ENCODE peak calls at places on chromosomes 1 and 21, in eight cellular contexts. R, Z, C, O, G, K, B and N are unnamed samples. For H3K4me1, the result is how much of the 10 kb centered on the place peaks cover.

GRCh38 chr1:205527931-205528330 is 23.5 kb downstream of the CDK18 start:
- DNase-seq in R (no peak), Z (no peak), O (no peak), C (no peak), G (no peak), K (no peak), B (no peak), N (no peak)

GRCh38 chr1:180501865-180502360 is 464 bp downstream of the ACBD6 start:
- DNase-seq in K (no peak), Z (no peak), C (no peak), R (peak), G (no peak), B (no peak), O (no peak), N (no peak)

GRCh38 chr1:60573726-60574409 is 500.3 kb upstream of the C1orf87 start:
- DNase-seq in C (no peak), R (peak), O (peak), K (no peak), B (no peak), G (no peak), Z (no peak), N (no peak)

GRCh38 chr1:172203135-172203823 is 217.2 kb upstream of the C1orf105 start:
- DNase-seq in Z (no peak), G (no peak), K (no peak), C (no peak), O (no peak), B (no peak), R (no peak), N (no peak)

GRCh38 chr1:77830946-77831345 is 51.5 kb downstream of the MIGA1 start:
- DNase-seq in B (no peak), K (no peak), R (no peak), C (no peak), Z (no peak), O (no peak), G (no peak), N (no peak)

GRCh38 chr1:163038928-163039327 is 30.2 kb upstream of the RGS4 start:
- DNase-seq in B (no peak), O (no peak), G (no peak), R (no peak), Z (no peak), K (no peak), C (no peak), N (no peak)

GRCh38 chr21:39317134-39318090 is 4.0 kb upstream of the BRWD1 start:
- DNase-seq in R (peak), K (no peak), G (no peak), O (peak), B (no peak), Z (no peak), C (no peak), N (no peak)

GRCh38 chr1:171113377-171113776 is 22.7 kb downstream of the FMO3 start:
- DNase-seq in B (no peak), C (no peak), G (no peak), K (no peak), R (no peak), O (no peak), Z (no peak), N (no peak)

GRCh38 chr1:43221256-43221778 is 48.5 kb upstream of the TMEM125 start:
- DNase-seq in K (no peak), R (no peak), O (no peak), C (no peak), B (no peak), Z (no peak), G (no peak), N (no peak)
- H3K4me3 ChIP-seq in K (no peak), R (no peak), O (no peak), C (no peak), B (no peak), Z (no peak), G (no peak), N (no peak)

DNA sequence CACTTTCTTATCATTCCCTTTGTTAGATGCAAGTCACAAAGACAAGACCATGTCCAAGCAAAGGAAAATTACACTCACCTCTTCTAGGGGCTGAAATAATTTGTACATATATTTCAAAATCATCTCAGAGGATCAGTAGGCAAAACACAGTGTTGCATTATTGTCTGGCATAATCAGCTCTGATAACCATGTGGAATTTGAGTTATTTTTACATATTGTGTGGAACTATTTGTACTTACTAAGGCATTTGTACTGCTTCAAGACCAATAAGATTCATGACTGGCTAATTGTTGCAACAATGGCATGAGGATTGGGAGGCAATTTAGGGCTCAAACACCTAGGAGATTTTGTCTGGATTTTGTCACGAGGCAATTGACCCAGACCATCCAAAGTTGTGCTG is 1716.4 kb downstream of the BRINP3 start:
- DNase-seq in Z (no peak), G (no peak), O (no peak), R (no peak), K (no peak), C (no peak), B (no peak), N (no peak)
- H3K4me1 ChIP-seq in Z (under half), G (under half), O (under half), R (under half), K (under half), C (under half), B (under half), N (under half)

GRCh38 chr1:24556414-24556795 is 518 bp downstream of the NCMAP start:
- DNase-seq in K (no peak), B (no peak), O (no peak), C (no peak), G (no peak), Z (peak), R (no peak), N (no peak)
- H3K4me3 ChIP-seq in K (no peak), B (peak), O (peak), C (peak), G (no peak), Z (no peak), R (peak), N (peak)

DNA sequence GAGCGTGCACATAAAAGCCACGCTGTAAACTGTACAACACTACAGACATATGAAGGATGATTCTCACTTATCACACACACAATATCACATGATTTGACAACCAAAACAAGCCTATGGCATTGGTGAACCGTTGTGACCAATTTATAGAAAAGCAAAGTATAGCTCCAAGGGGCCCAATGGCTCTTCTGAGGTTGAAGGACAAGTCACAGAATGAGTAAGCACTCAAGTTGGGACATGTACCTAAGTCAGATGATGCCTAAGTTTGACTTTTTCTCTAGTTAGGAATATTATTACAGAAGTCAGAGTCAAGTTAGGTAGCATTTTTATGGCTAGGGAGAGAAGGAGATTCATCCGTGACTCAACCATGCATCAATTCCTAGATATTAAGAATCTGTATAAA is 45.7 kb downstream of the PLPP3 start:
- DNase-seq in K (no peak), G (no peak), C (no peak), Z (no peak), O (peak), R (no peak), B (no peak), N (no peak)
- H3K4me1 ChIP-seq in K (under half), G (under half), C (under half), Z (half or more), O (under half), R (half or more), B (half or more), N (under half)

GRCh38 chr1:16905856-16906702 is 10.3 kb downstream of the RNU1-2 start:
- DNase-seq in C (no peak), O (peak), B (no peak), R (no peak), G (no peak), K (no peak), Z (peak), N (no peak)
- H3K4me3 ChIP-seq in C (no peak), O (no peak), B (no peak), R (no peak), G (no peak), K (no peak), Z (no peak), N (no peak)

GRCh38 chr21:35191128-35191527 is 142.0 kb upstream of the RUNX1 start:
- DNase-seq in C (no peak), K (no peak), R (no peak), B (no peak), G (no peak), O (no peak), Z (no peak), N (no peak)
- H3K4me1 ChIP-seq in C (under half), K (under half), R (under half), B (under half), G (under half), O (under half), Z (under half), N (under half)

DNA sequence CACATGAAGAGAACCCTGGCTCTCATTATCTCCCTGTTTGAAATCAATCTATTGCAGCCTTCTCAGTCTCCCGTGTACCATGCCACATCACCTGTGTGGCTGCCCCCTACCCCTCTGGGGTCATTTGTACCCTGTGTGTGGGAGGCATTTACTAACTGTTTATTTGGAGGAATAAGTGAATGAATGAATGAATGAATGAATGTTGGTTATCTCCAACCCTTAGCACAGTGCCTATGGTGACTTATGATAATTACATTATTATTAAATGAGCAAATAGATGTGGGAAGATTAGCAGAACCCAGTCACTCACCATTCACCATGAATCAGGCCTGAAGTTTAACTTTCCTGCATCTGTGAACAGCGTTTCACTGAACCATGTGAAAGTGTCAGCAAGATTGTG is 560.8 kb downstream of the MATN1 start:
- DNase-seq in K (no peak), O (no peak), G (no peak), C (no peak), Z (no peak), R (no peak), B (no peak), N (no peak)
- H3K4me3 ChIP-seq in K (no peak), O (no peak), G (no peak), C (no peak), Z (no peak), R (no peak), B (no peak), N (no peak)

DNA sequence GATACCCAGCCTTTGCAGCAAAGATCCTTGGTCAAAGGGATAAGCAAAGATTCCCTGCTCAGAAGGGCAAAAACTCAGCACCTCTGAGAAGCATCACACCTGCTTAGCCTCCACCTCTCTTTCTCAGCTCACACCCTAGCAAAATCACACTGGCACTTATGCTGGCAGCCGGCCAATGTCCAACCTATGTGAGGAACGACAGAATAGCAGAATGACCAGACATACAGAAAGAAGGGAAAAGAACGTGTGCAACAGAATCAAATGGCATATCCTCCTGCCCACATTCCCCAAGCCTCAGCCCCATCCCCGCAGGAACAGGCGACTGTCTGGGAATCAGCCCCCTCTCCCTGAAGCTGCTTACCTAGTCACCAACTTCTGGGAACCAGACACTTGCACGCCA is 664 bp upstream of the ADORA3 start:
- DNase-seq in G (no peak), R (no peak), C (no peak), K (no peak), Z (no peak), B (no peak), O (no peak), N (no peak)
- H3K4me1 ChIP-seq in G (under half), R (under half), C (under half), K (under half), Z (under half), B (under half), O (under half), N (under half)

GRCh38 chr1:26998319-26999300 is 5.1 kb downstream of the TRNP1 start:
- DNase-seq in B (no peak), R (no peak), C (no peak), O (peak), Z (no peak), K (no peak), G (no peak), N (no peak)
- H3K4me3 ChIP-seq in B (peak), R (no peak), C (peak), O (peak), Z (no peak), K (no peak), G (no peak), N (no peak)